ENCODE peak calls at places on chromosome 16, in five cellular contexts. Y, M, G, K and F are unnamed samples.
A peak's percentile ranks its signal among the peaks of the same experiment; 100 is the strongest.

GRCh38 chr16:69344171-69344570 is 4.6 kb downstream of the NIP7 start:
- DNase-seq in Y (no peak), M (no peak), G (no peak), K (no peak), F (no peak)

GRCh38 chr16:67084345-67085028 is 25.3 kb upstream of the PHAF1 start:
- DNase-seq in Y (no peak), M (no peak), G (no peak), K (no peak), F (no peak)

GRCh38 chr16:8656376-8656775 is 18.0 kb upstream of the ABAT start:
- DNase-seq in K (no peak), Y (no peak), M (no peak), G (no peak), F (no peak)

GRCh38 chr16:2507679-2508064 is 6.1 kb upstream of the ATP6V0C start:
- DNase-seq in G (no peak), K (no peak), M (no peak), Y (no peak), F (no peak)

GRCh38 chr16:68711421-68712139 is 25.5 kb upstream of the CDH1 start:
- DNase-seq in K (no peak), Y (no peak), M (no peak), G (no peak), F (no peak)

GRCh38 chr16:85491798-85492616 is 121.1 kb upstream of the GSE1 start:
- DNase-seq in M (peak; percentile 83), G (no peak), Y (no peak), K (no peak), F (no peak)

GRCh38 chr16:1745181-1745899 is 26.0 kb downstream of the NME3 start:
- DNase-seq in K (no peak), Y (peak; percentile 97), G (no peak), M (no peak), F (no peak)

GRCh38 chr16:77882359-77882758 is 94.0 kb downstream of the VAT1L start:
- DNase-seq in M (no peak), Y (no peak), G (no peak), K (no peak), F (no peak)

GRCh38 chr16:14036869-14037268 is 34.2 kb upstream of the MRTFB start:
- DNase-seq in M (no peak), Y (no peak), G (no peak), K (no peak), F (no peak)

GRCh38 chr16:68909099-68909733 is 65.9 kb downstream of the TANGO6 start:
- DNase-seq in Y (no peak), K (no peak), G (no peak), M (no peak), F (no peak)